ENCODE peak calls at places on chromosomes 11 and 22, in ten cellular contexts. U is foreskin keratinocyte; J is OCI-M1; P is T-helper 2 cell; C is head of caudate nucleus; Q is AG09319; Y is CD8-positive, alpha-beta T cell; N is stimulated activated CD8-positive, alpha-beta memory T cell treated with anti-CD3 and anti-CD28 coated beads, Interleukin-12 subunit alpha, Interleukin-12 subunit beta, amount 100 ng/mL, for 1 hour; G is activated B cell treated with CpG ODN at 0.5 μM for 24 hours; V is naive thymus-derived CD8-positive, alpha-beta T cell. I is an unnamed sample.

GRCh38 chr22:24437820-24438328 is 10.5 kb downstream of the ADORA2A start:
- DNase-seq in G (no peak), U (peak), Y (no peak), P (no peak), J (peak), V (no peak), Q (no peak), C (no peak), N (no peak), I (no peak)

GRCh38 chr11:13074714-13075464 is 65.8 kb downstream of the RASSF10 start:
- DNase-seq in P (no peak), J (no peak), Y (no peak), G (no peak), N (no peak), V (no peak), Q (no peak), C (no peak), U (no peak), I (no peak)

GRCh38 chr11:72574046-72574445 is 100.2 kb downstream of the PDE2A start:
- DNase-seq in J (no peak), G (no peak), P (no peak), C (no peak), V (no peak), Y (no peak), N (no peak), Q (no peak), U (no peak), I (no peak)

GRCh38 chr11:8354622-8355417 is 91.1 kb upstream of the LMO1 start:
- DNase-seq in P (no peak), J (no peak), Q (no peak), G (no peak), Y (no peak), C (peak), U (no peak), V (no peak), N (no peak), I (no peak)

GRCh38 chr11:111531687-111532364 is 8.7 kb upstream of the LAYN start:
- DNase-seq in V (peak), Y (peak), Q (peak), G (no peak), C (no peak), N (peak), U (peak), P (no peak), J (peak), I (no peak)

GRCh38 chr11:14042686-14043440 is 80.3 kb downstream of the SPON1 start:
- DNase-seq in Y (no peak), U (no peak), V (no peak), J (no peak), Q (no peak), P (no peak), C (no peak), G (no peak), N (no peak), I (no peak)

GRCh38 chr22:40213478-40213877 is 35.8 kb downstream of the TNRC6B start:
- DNase-seq in N (no peak), V (no peak), Y (no peak), P (no peak), U (no peak), C (no peak), Q (no peak), J (no peak), G (no peak), I (no peak)

GRCh38 chr11:63939351-63939920 is 634 bp downstream of the NAA40 start:
- DNase-seq in J (peak), V (no peak), Q (no peak), N (no peak), G (no peak), U (peak), P (no peak), Y (no peak), C (no peak), I (no peak)

GRCh38 chr11:111417766-111418435 is 38.8 kb upstream of the POU2AF1 start:
- DNase-seq in C (no peak), N (no peak), Q (peak), G (no peak), U (no peak), J (no peak), Y (no peak), P (no peak), V (no peak), I (no peak)

GRCh38 chr22:31942091-31942490 is 2.2 kb upstream of the YWHAH start:
- DNase-seq in G (no peak), Q (no peak), C (no peak), Y (no peak), U (no peak), N (no peak), P (no peak), J (no peak), V (no peak), I (no peak)

GRCh38 chr11:22037505-22037904 is 155.4 kb upstream of the ANO5 start:
- DNase-seq in V (no peak), N (no peak), C (no peak), G (no peak), Q (no peak), J (no peak), Y (no peak), U (no peak), P (no peak), I (no peak)

GRCh38 chr11:12086271-12087074 is 23.9 kb upstream of the MICAL2 start:
- DNase-seq in C (no peak), U (peak), P (no peak), N (no peak), Q (peak), V (no peak), G (no peak), J (no peak), Y (no peak), I (no peak)

GRCh38 chr11:7383406-7383805 is 101.9 kb upstream of the OLFML1 start:
- DNase-seq in N (no peak), G (no peak), U (no peak), Q (no peak), V (no peak), P (no peak), J (no peak), C (no peak), Y (no peak), I (no peak)

GRCh38 chr11:33899383-33900037 is 7.6 kb upstream of the LMO2 start:
- DNase-seq in Q (peak), J (no peak), G (no peak), U (peak), P (no peak), C (no peak), V (no peak), Y (no peak), N (no peak), I (no peak)

GRCh38 chr22:38034278-38034882 is 22.8 kb upstream of the PICK1 start:
- DNase-seq in Y (no peak), U (peak), V (no peak), C (peak), Q (peak), G (no peak), J (peak), P (no peak), N (no peak), I (no peak)

I was measured in activated T-helper 9 cell treated with anti-CD3 and anti-CD28 coated beads, Interleukin-2, amount 50 U/mL, for 16 hours.